ENCODE peak calls at places on chromosomes 5 and 9, in six cellular contexts. One of them, this sample, is unnamed.
A peak's percentile ranks its signal among the peaks of the same experiment; 100 is the strongest.

GRCh38 chr9:109418827-109419226 is 79.3 kb downstream of the PTPN3 start:
- DNase-seq in GM12865: peak; percentile 84
- DNase-seq in GM23248: no peak
- DNase-seq in fibroblast of mammary gland: no peak
- DNase-seq in SJSA1: no peak
- DNase-seq in choroid plexus epithelial cell: no peak
- DNase-seq in this sample: no peak

GRCh38 chr9:131422241-131422792 is 28.4 kb downstream of the PRRC2B start:
- DNase-seq in SJSA1: no peak
- DNase-seq in fibroblast of mammary gland: no peak
- DNase-seq in choroid plexus epithelial cell: peak; percentile 43
- DNase-seq in GM12865: no peak
- DNase-seq in GM23248: peak; percentile 26
- DNase-seq in this sample: no peak

GRCh38 chr5:69531010-69531785 is 28.8 kb upstream of the GTF2H2C start:
- DNase-seq in fibroblast of mammary gland: no peak
- DNase-seq in choroid plexus epithelial cell: no peak
- DNase-seq in GM12865: no peak
- DNase-seq in SJSA1: no peak
- DNase-seq in GM23248: no peak
- DNase-seq in this sample: no peak

GRCh38 chr5:142748568-142749249 is 21.5 kb upstream of the ARHGAP26 start:
- DNase-seq in GM23248: no peak
- DNase-seq in SJSA1: peak; percentile 59
- DNase-seq in GM12865: peak; percentile 54
- DNase-seq in fibroblast of mammary gland: peak; percentile 23
- DNase-seq in choroid plexus epithelial cell: peak; percentile 16
- DNase-seq in this sample: peak; percentile 43

GRCh38 chr9:111992523-111992922 is 95.9 kb downstream of the UGCG start:
- DNase-seq in GM12865: peak; percentile 81
- DNase-seq in choroid plexus epithelial cell: peak; percentile 85
- DNase-seq in fibroblast of mammary gland: peak; percentile 79
- DNase-seq in SJSA1: no peak
- DNase-seq in GM23248: peak; percentile 79
- DNase-seq in this sample: no peak

GRCh38 chr5:111742595-111742994 is 14.4 kb downstream of the NREP start:
- DNase-seq in choroid plexus epithelial cell: peak; percentile 91
- DNase-seq in GM23248: peak; percentile 87
- DNase-seq in fibroblast of mammary gland: peak; percentile 96
- DNase-seq in SJSA1: peak; percentile 39
- DNase-seq in GM12865: no peak
- DNase-seq in this sample: no peak

GRCh38 chr5:152349683-152350526 is 55.2 kb downstream of the NMUR2 start:
- DNase-seq in GM23248: peak; percentile 61
- DNase-seq in SJSA1: peak; percentile 23
- DNase-seq in GM12865: peak; percentile 51
- DNase-seq in fibroblast of mammary gland: peak; percentile 26
- DNase-seq in choroid plexus epithelial cell: peak; percentile 50
- DNase-seq in this sample: no peak

GRCh38 chr5:35320029-35320428 is 89.7 kb upstream of the PRLR start:
- DNase-seq in fibroblast of mammary gland: no peak
- DNase-seq in GM23248: no peak
- DNase-seq in SJSA1: no peak
- DNase-seq in GM12865: no peak
- DNase-seq in choroid plexus epithelial cell: no peak
- DNase-seq in this sample: no peak

GRCh38 chr9:128895556-128895955 is 13.6 kb downstream of the LRRC8A start:
- DNase-seq in SJSA1: no peak
- DNase-seq in GM12865: no peak
- DNase-seq in fibroblast of mammary gland: no peak
- DNase-seq in choroid plexus epithelial cell: peak; percentile 90
- DNase-seq in GM23248: no peak
- DNase-seq in this sample: no peak

GRCh38 chr9:12740845-12741244 is 34.0 kb upstream of the LURAP1L start:
- DNase-seq in SJSA1: no peak
- DNase-seq in choroid plexus epithelial cell: no peak
- DNase-seq in GM23248: peak; percentile 72
- DNase-seq in fibroblast of mammary gland: peak; percentile 47
- DNase-seq in GM12865: no peak
- DNase-seq in this sample: no peak

GRCh38 chr5:36205329-36205728 is 36.4 kb downstream of the NADK2 start:
- DNase-seq in SJSA1: no peak
- DNase-seq in GM12865: no peak
- DNase-seq in choroid plexus epithelial cell: no peak
- DNase-seq in fibroblast of mammary gland: no peak
- DNase-seq in GM23248: no peak
- DNase-seq in this sample: no peak

GRCh38 chr9:29668732-29669131 is 2095.5 kb upstream of the C9orf72 start:
- DNase-seq in SJSA1: no peak
- DNase-seq in choroid plexus epithelial cell: peak; percentile 28
- DNase-seq in GM23248: no peak
- DNase-seq in GM12865: no peak
- DNase-seq in fibroblast of mammary gland: peak; percentile 59
- DNase-seq in this sample: no peak

GRCh38 chr5:36861820-36862219 is 14.7 kb upstream of the NIPBL start:
- DNase-seq in GM12865: no peak
- DNase-seq in choroid plexus epithelial cell: peak; percentile 31
- DNase-seq in fibroblast of mammary gland: no peak
- DNase-seq in GM23248: no peak
- DNase-seq in SJSA1: no peak
- DNase-seq in this sample: no peak

GRCh38 chr5:134577796-134578577 is 52.5 kb downstream of the JADE2 start:
- DNase-seq in SJSA1: peak; percentile 76
- DNase-seq in GM12865: peak; percentile 80
- DNase-seq in choroid plexus epithelial cell: peak; percentile 84
- DNase-seq in GM23248: peak; percentile 91
- DNase-seq in fibroblast of mammary gland: peak; percentile 81
- DNase-seq in this sample: peak; percentile 92

GRCh38 chr5:7876867-7877266 is 7.9 kb downstream of the MTRR start:
- DNase-seq in choroid plexus epithelial cell: peak; percentile 65
- DNase-seq in GM12865: peak; percentile 48
- DNase-seq in GM23248: peak; percentile 91
- DNase-seq in fibroblast of mammary gland: peak; percentile 78
- DNase-seq in SJSA1: peak; percentile 41
- DNase-seq in this sample: no peak

GRCh38 chr9:37002413-37003217 is 31.5 kb downstream of the PAX5 start:
- DNase-seq in GM23248: no peak
- DNase-seq in fibroblast of mammary gland: no peak
- DNase-seq in GM12865: no peak
- DNase-seq in choroid plexus epithelial cell: no peak
- DNase-seq in SJSA1: no peak
- DNase-seq in this sample: peak; percentile 50

GRCh38 chr5:54760182-54760935 is 225.0 kb downstream of the ESM1 start:
- DNase-seq in fibroblast of mammary gland: peak; percentile 67
- DNase-seq in SJSA1: no peak
- DNase-seq in GM12865: no peak
- DNase-seq in GM23248: peak; percentile 88
- DNase-seq in choroid plexus epithelial cell: peak; percentile 82
- DNase-seq in this sample: no peak

DNA sequence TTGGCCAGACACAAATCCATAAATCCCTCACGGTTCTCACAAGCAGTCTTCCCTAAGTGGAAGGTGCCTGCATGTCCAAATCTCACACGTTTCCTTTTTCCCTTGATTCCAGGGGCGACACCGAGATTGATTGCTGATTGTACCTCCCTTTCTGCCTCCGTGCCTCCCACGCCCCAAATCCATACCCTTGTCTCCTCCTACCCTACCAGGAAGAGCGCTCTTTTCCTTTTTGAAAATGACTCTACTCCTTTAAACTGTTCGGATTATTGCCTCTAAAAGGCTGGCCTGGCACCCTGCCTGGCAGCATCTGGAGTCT is 4.5 kb downstream of the STC2 start:
- DNase-seq in SJSA1: no peak
- DNase-seq in fibroblast of mammary gland: no peak
- DNase-seq in GM12865: no peak
- DNase-seq in choroid plexus epithelial cell: no peak
- DNase-seq in GM23248: no peak
- DNase-seq in this sample: no peak
- H3K4me3 ChIP-seq in SJSA1: no peak overlapping the region
- H3K4me3 ChIP-seq in fibroblast of mammary gland: no peak overlapping the region
- H3K4me3 ChIP-seq in GM12865: peak overlapping the region; percentile 90
- H3K4me3 ChIP-seq in choroid plexus epithelial cell: no peak overlapping the region
- H3K4me3 ChIP-seq in GM23248: peak overlapping the region; percentile 88
- H3K4me3 ChIP-seq in this sample: no peak overlapping the region

GRCh38 chr9:97635026-97635425 is 1.4 kb downstream of the NCBP1 start:
- DNase-seq in fibroblast of mammary gland: no peak
- DNase-seq in GM12865: no peak
- DNase-seq in SJSA1: no peak
- DNase-seq in GM23248: no peak
- DNase-seq in choroid plexus epithelial cell: no peak
- DNase-seq in this sample: no peak
- H3K4me3 ChIP-seq in fibroblast of mammary gland: peak overlapping the region; percentile 93
- H3K4me3 ChIP-seq in GM12865: peak overlapping the region; percentile 100
- H3K4me3 ChIP-seq in SJSA1: peak overlapping the region; percentile 66
- H3K4me3 ChIP-seq in GM23248: peak overlapping the region; percentile 97
- H3K4me3 ChIP-seq in choroid plexus epithelial cell: peak overlapping the region; percentile 99
- H3K4me3 ChIP-seq in this sample: peak overlapping the region; percentile 88

DNA sequence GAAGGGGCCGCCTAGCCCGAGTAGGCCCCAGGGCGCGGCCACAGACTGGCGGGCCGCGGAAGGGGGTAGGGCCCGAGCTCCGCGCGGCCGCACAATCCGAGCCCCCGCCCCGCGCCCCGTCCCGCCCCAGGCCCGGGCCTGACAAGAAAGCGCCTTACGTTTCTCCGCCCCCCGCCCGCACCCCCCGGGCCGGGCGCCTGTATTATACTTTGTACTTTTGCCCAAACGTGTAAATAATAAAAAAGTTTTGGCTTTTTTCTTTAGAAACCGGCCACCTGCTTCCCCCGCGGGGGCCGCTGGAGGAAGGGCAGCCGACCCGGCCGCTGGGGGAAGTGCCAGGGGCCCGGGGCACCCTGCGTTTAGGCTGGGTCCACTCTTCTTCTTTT is 2.6 kb downstream of the TLX3 start:
- DNase-seq in GM23248: no peak
- DNase-seq in GM12865: no peak
- DNase-seq in SJSA1: no peak
- DNase-seq in choroid plexus epithelial cell: no peak
- DNase-seq in fibroblast of mammary gland: no peak
- DNase-seq in this sample: no peak
- H3K4me3 ChIP-seq in GM23248: no peak overlapping the region
- H3K4me3 ChIP-seq in GM12865: no peak overlapping the region
- H3K4me3 ChIP-seq in SJSA1: no peak overlapping the region
- H3K4me3 ChIP-seq in choroid plexus epithelial cell: no peak overlapping the region
- H3K4me3 ChIP-seq in fibroblast of mammary gland: no peak overlapping the region
- H3K4me3 ChIP-seq in this sample: no peak overlapping the region

GRCh38 chr9:35680331-35681105 is 6.8 kb downstream of the CA9 start:
- DNase-seq in fibroblast of mammary gland: no peak
- DNase-seq in choroid plexus epithelial cell: peak; percentile 43
- DNase-seq in SJSA1: no peak
- DNase-seq in GM23248: peak; percentile 62
- DNase-seq in GM12865: peak; percentile 77
- DNase-seq in this sample: no peak
- H3K4me3 ChIP-seq in fibroblast of mammary gland: no peak overlapping the region
- H3K4me3 ChIP-seq in choroid plexus epithelial cell: no peak overlapping the region
- H3K4me3 ChIP-seq in SJSA1: no peak overlapping the region
- H3K4me3 ChIP-seq in GM23248: no peak overlapping the region
- H3K4me3 ChIP-seq in GM12865: no peak overlapping the region
- H3K4me3 ChIP-seq in this sample: no peak overlapping the region

GRCh38 chr5:137146402-137146889 is 352.7 kb downstream of the SPOCK1 start:
- DNase-seq in GM12865: no peak
- DNase-seq in choroid plexus epithelial cell: peak; percentile 77
- DNase-seq in fibroblast of mammary gland: peak; percentile 100
- DNase-seq in SJSA1: peak; percentile 81
- DNase-seq in GM23248: peak; percentile 100
- DNase-seq in this sample: no peak
- H3K4me3 ChIP-seq in GM12865: no peak overlapping the region
- H3K4me3 ChIP-seq in choroid plexus epithelial cell: no peak overlapping the region
- H3K4me3 ChIP-seq in fibroblast of mammary gland: no peak overlapping the region
- H3K4me3 ChIP-seq in SJSA1: no peak overlapping the region
- H3K4me3 ChIP-seq in GM23248: peak overlapping the region; percentile 57
- H3K4me3 ChIP-seq in this sample: no peak overlapping the region

GRCh38 chr5:151085517-151086031 is 4.7 kb upstream of the TNIP1 start:
- DNase-seq in choroid plexus epithelial cell: no peak
- DNase-seq in GM23248: no peak
- DNase-seq in GM12865: peak; percentile 62
- DNase-seq in fibroblast of mammary gland: peak; percentile 38
- DNase-seq in SJSA1: peak; percentile 89
- DNase-seq in this sample: no peak
- H3K4me3 ChIP-seq in choroid plexus epithelial cell: no peak overlapping the region
- H3K4me3 ChIP-seq in GM23248: no peak overlapping the region
- H3K4me3 ChIP-seq in GM12865: peak overlapping the region; percentile 92
- H3K4me3 ChIP-seq in fibroblast of mammary gland: no peak overlapping the region
- H3K4me3 ChIP-seq in SJSA1: peak overlapping the region; percentile 38
- H3K4me3 ChIP-seq in this sample: peak overlapping the region; percentile 0